ENCODE peak calls at places on chromosomes 16 and 17, in seven cellular contexts. J is IMR-90, A is lower leg skin, C is breast epithelium, M is NB4, T is adrenal gland, Q is tibial nerve. L is an unnamed sample.

GRCh38 chr17:76585649-76586593 is at the start of gene ST6GALNAC2:
- DNase-seq in A (peak), Q (no peak), T (peak), M (peak), J (no peak), C (peak), L (peak)

GRCh38 chr16:71461686-71462648 is at the start of gene ZNF23:
- DNase-seq in A (peak), Q (peak), J (peak), C (peak), M (peak), T (peak), L (peak)

GRCh38 chr17:57458718-57459285 is 202.5 kb downstream of the MSI2 start:
- DNase-seq in J (no peak), C (no peak), A (no peak), M (no peak), T (no peak), Q (no peak), L (no peak)

GRCh38 chr16:89981414-89981813 is 32.9 kb downstream of the DEF8 start:
- DNase-seq in C (no peak), M (peak), T (no peak), A (no peak), Q (no peak), J (no peak), L (no peak)

GRCh38 chr17:35742896-35743477 is 10.1 kb downstream of the GAS2L2 start:
- DNase-seq in A (peak), J (no peak), C (no peak), M (no peak), Q (no peak), T (no peak), L (no peak)

GRCh38 chr16:68737046-68737729 is at the start of gene CDH1:
- DNase-seq in J (no peak), C (peak), Q (no peak), M (no peak), A (peak), T (no peak), L (peak)

GRCh38 chr17:82294086-82294773 is 20.7 kb upstream of the CSNK1D start:
- DNase-seq in M (no peak), A (no peak), T (no peak), J (peak), Q (no peak), C (no peak), L (no peak)

GRCh38 chr17:67557921-67558320 is 159.8 kb upstream of the NOL11 start:
- DNase-seq in C (no peak), A (no peak), T (peak), M (no peak), Q (no peak), J (peak), L (no peak)

GRCh38 chr17:75549246-75550138 is 24.0 kb downstream of the LLGL2 start:
- DNase-seq in Q (no peak), M (no peak), T (no peak), J (no peak), A (no peak), C (peak), L (no peak)

GRCh38 chr16:20611975-20612471 is 35.9 kb upstream of the ACSM2B start:
- DNase-seq in A (no peak), J (no peak), Q (no peak), M (no peak), T (no peak), C (no peak), L (no peak)

GRCh38 chr17:45782889-45783592 is 1.1 kb upstream of the CRHR1 start:
- DNase-seq in J (no peak), Q (no peak), T (no peak), C (no peak), M (no peak), A (no peak), L (peak)

GRCh38 chr16:51051671-51052070 is 99.4 kb downstream of the SALL1 start:
- DNase-seq in T (no peak), M (no peak), J (no peak), A (peak), Q (no peak), C (no peak), L (no peak)

GRCh38 chr17:50689251-50689650 is 18.5 kb downstream of the ANKRD40 start:
- DNase-seq in A (no peak), C (no peak), Q (no peak), M (peak), J (peak), T (peak), L (no peak)

GRCh38 chr16:50154369-50154947 is 1.4 kb downstream of the TENT4B start:
- DNase-seq in M (peak), T (peak), Q (peak), C (no peak), J (no peak), A (no peak), L (peak)

GRCh38 chr16:89185062-89185751 is 13.7 kb downstream of the CDH15 start:
- DNase-seq in J (no peak), T (no peak), Q (no peak), A (no peak), C (no peak), M (peak), L (peak)

GRCh38 chr16:48008011-48008410 is 147.8 kb downstream of the ABCC12 start:
- DNase-seq in T (no peak), C (no peak), A (peak), J (no peak), Q (no peak), M (no peak), L (no peak)

GRCh38 chr16:51763072-51763658 is 612.1 kb upstream of the SALL1 start:
- DNase-seq in J (no peak), Q (no peak), C (no peak), A (no peak), T (no peak), M (no peak), L (no peak)

GRCh38 chr17:51079049-51079448 is 41.6 kb downstream of the SPAG9 start:
- DNase-seq in M (no peak), Q (no peak), T (no peak), J (peak), C (no peak), A (no peak), L (peak)

DNA sequence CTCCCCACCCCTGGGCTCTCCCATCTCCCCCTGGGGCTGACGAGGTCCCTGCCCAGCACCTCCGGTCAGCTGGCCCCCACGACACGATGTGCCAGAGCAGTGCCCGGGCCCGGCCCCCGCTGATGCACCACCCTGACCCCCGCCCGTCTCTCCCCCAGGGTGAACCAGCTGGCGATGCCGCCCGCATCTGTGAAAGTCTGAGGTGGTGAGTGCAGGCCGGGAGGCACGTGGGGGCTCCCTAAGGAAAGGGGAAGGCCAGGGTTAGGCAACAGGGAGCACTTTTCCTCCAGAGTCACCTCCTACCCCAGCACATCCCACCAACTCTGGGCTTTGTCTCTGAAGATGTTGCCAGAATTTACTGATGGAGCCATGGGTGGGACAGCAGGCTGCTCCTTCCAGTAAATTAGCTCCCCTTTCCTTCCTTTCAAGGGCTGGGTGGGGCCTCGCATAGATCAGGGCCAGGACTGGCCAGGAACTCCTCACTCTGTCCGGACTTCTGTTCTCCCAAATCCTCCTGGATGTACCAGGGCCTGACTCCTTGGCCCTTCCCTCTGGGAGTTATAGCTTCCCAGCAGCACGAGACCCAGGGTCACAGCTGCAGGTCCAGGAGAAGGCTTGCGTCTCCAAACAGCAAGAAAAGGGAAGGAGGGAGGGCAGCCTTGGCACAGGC is 18.3 kb downstream of the MYBBP1A start:
- DNase-seq in J (peak), A (no peak), C (no peak), M (peak), T (no peak), Q (no peak), L (no peak)
- TF ChIP-seq POLR2A in J (no peak), A (no peak), C (no peak), M (no peak), T (no peak), Q (no peak), L (no peak)

GRCh38 chr17:2571523-2572303 is 21.7 kb upstream of the PAFAH1B1 start:
- DNase-seq in T (no peak), J (no peak), C (no peak), Q (no peak), M (no peak), A (no peak), L (no peak)
- TF ChIP-seq POLR2A in T (no peak), J (no peak), C (no peak), Q (no peak), M (no peak), A (no peak), L (no peak)

GRCh38 chr16:67537636-67538591 is 9.3 kb downstream of the RIPOR1 start:
- DNase-seq in M (peak), C (no peak), T (peak), J (no peak), Q (no peak), A (peak), L (peak)
- TF ChIP-seq POLR2A in M (no peak), C (no peak), T (peak), J (no peak), Q (no peak), A (no peak), L (no peak)

GRCh38 chr17:64707077-64707591 is 45.0 kb upstream of the SMURF2 start:
- DNase-seq in C (peak), A (peak), T (peak), M (peak), Q (peak), J (peak), L (no peak)
- TF ChIP-seq POLR2A in C (no peak), A (no peak), T (no peak), M (no peak), Q (no peak), J (peak), L (no peak)

DNA sequence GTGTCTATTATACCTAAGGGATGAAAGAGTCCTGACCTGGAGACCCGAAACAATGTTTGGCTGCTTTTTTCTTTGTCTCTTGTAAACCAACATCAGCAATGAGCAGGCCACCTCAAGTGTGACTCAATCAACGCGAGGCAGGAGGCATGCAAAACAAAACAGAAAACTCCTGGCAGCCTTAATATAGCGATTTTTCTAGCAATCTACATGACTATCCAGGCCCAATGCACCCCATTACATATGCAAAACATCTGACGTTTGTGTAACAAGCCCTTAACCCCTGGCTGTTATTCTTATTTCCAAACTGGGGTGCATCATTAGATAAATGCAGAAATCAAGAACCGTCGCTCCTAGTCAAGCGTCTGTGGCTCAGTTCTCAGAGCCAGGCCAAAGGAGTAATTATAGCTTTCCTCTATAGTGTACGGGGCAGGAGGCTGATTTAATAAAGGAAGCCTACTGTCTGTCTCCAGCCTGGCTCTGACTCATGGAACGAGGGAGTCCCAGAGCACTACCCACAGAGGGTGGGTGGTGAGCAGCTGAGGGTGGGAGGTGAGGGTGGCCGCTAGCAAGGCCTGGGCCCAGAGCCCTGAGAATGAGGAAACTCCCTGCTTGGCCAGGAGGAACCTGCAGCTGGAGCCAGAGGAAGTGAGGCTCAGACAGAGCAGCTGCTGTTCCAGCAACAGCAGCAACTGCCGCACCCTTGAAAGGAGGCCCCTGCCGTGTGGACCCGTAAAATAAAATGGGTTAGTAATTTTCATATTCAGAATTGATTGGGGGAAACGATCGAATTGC is 43.9 kb downstream of the CHD9 start:
- DNase-seq in T (peak), A (peak), J (peak), Q (peak), C (peak), M (peak), L (peak)
- TF ChIP-seq POLR2A in T (peak), A (no peak), J (peak), Q (no peak), C (no peak), M (no peak), L (no peak)

GRCh38 chr16:57061084-57061905 is 31.1 kb upstream of the CPNE2 start:
- DNase-seq in A (peak), T (peak), M (peak), C (peak), J (peak), Q (peak), L (no peak)
- TF ChIP-seq POLR2A in A (no peak), T (no peak), M (no peak), C (no peak), J (no peak), Q (no peak), L (no peak)

DNA sequence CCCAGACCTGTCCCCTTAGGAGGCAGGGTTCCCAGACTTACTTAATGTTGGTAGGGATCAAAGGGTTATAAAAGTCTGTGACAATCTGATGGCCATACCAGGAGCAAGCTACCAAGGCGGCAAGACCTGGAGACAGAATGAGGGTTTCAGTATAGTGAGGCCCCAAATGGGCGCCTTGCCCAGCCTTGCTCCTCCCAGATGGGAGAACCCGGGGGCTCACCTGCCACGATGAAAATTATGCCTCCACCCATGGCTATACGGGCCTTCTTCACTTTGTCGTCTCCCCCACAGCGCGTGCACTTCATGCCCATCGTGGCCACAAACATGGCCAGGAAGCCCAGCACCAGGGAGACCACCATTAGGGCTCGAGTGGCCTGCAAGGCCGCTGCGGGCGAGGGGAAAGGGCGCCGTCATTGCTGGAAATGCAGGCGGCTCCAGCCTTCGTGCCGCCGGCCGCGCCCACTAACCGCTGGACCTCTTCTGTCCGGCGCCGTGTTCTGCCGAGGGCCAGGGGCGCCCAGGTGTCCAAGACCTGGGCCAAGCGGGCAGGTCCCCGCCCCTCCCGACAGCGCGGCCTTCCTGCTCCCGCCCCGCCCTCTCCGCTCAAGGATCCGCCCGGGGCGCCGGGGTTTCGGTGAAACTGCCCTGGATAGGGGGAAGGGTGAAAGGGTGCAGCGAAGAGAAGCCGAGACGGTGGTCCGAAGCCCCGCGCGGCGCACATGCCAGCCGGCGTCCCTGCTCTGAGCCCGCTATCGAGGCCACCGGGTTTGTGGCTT is 1.5 kb downstream of the CLDN7 start:
- DNase-seq in J (no peak), A (no peak), C (peak), Q (no peak), M (no peak), T (peak), L (peak)
- TF ChIP-seq POLR2A in J (no peak), A (no peak), C (no peak), Q (no peak), M (no peak), T (no peak), L (peak)

GRCh38 chr17:13017623-13018462 is at the start of gene ELAC2:
- DNase-seq in J (peak), A (peak), M (peak), Q (peak), T (peak), C (peak), L (peak)
- TF ChIP-seq POLR2A in J (peak), A (no peak), M (peak), Q (peak), T (peak), C (peak), L (peak)